ENCODE peak calls at places on chromosomes 3 and 15, in five cellular contexts. J, I, B, T and F are unnamed samples. For H3K27me3 and H3K36me3, the result is how much of the 10 kb centered on the place peaks cover.

GRCh38 chr15:70995383-70995965 is 102.8 kb downstream of the LRRC49 start:
- DNase-seq in J (no peak), I (no peak), B (no peak), T (no peak), F (no peak)

GRCh38 chr3:189316296-189317019 is 144.7 kb downstream of the TPRG1 start:
- DNase-seq in J (no peak), I (no peak), B (peak), T (peak), F (no peak)

GRCh38 chr15:101407439-101407838 is 82.1 kb downstream of the PCSK6 start:
- DNase-seq in J (no peak), I (no peak), B (no peak), T (no peak), F (no peak)

GRCh38 chr15:56286213-56286612 is 42.5 kb upstream of the RFX7 start:
- DNase-seq in J (peak), I (no peak), B (no peak), T (no peak), F (no peak)

GRCh38 chr3:10198761-10199688 is 34.3 kb downstream of the IRAK2 start:
- DNase-seq in J (peak), I (peak), B (peak), T (peak), F (peak)

GRCh38 chr3:119551525-119552063 is 7.8 kb downstream of the CD80 start:
- DNase-seq in J (no peak), I (no peak), B (no peak), T (no peak), F (no peak)

GRCh38 chr3:72820405-72820804 is 27.8 kb downstream of the SHQ1 start:
- DNase-seq in J (no peak), I (no peak), B (no peak), T (no peak), F (peak)

GRCh38 chr3:185290266-185290665 is 36.4 kb upstream of the EHHADH start:
- DNase-seq in J (no peak), I (no peak), B (no peak), T (no peak), F (no peak)

GRCh38 chr15:101438482-101439284 is 50.8 kb downstream of the PCSK6 start:
- DNase-seq in J (no peak), I (no peak), B (no peak), T (no peak), F (no peak)

GRCh38 chr15:20348900-20349773 is 192.5 kb downstream of the GOLGA6L6 start:
- DNase-seq in J (no peak), I (peak), B (peak), T (peak), F (no peak)

GRCh38 chr15:40106203-40107161 is 2.2 kb downstream of the BMF start:
- DNase-seq in J (peak), I (no peak), B (peak), T (peak), F (no peak)

GRCh38 chr3:24417730-24418129 is 76.9 kb downstream of the THRB start:
- DNase-seq in J (no peak), I (no peak), B (no peak), T (no peak), F (no peak)

GRCh38 chr15:96992817-96993216 is 662.3 kb downstream of the NR2F2 start:
- DNase-seq in J (no peak), I (no peak), B (no peak), T (no peak), F (no peak)

GRCh38 chr3:36077320-36077719 is 303.0 kb upstream of the STAC start:
- DNase-seq in J (no peak), I (no peak), B (no peak), T (no peak), F (no peak)

GRCh38 chr3:178810173-178810572 is 261.4 kb downstream of the ZMAT3 start:
- DNase-seq in J (no peak), I (no peak), B (no peak), T (no peak), F (no peak)

GRCh38 chr3:47007482-47008257 is 28.2 kb downstream of the NBEAL2 start:
- DNase-seq in J (no peak), I (no peak), B (no peak), T (peak), F (no peak)

GRCh38 chr3:57397175-57398026 is 104.9 kb upstream of the ASB14 start:
- DNase-seq in J (peak), I (peak), B (peak), T (peak), F (peak)

GRCh38 chr3:124491098-124491497 is 239.2 kb upstream of the UMPS start:
- DNase-seq in J (no peak), I (no peak), B (no peak), T (no peak), F (no peak)

GRCh38 chr3:47348411-47349154 is 32.2 kb upstream of the PTPN23 start:
- DNase-seq in J (no peak), I (no peak), B (no peak), T (no peak), F (no peak)

GRCh38 chr3:31077021-31077601 is 182.7 kb upstream of the GADL1 start:
- DNase-seq in J (no peak), I (no peak), B (no peak), T (no peak), F (peak)

GRCh38 chr3:2870714-2871353 is 239.3 kb downstream of the IL5RA start:
- DNase-seq in J (no peak), I (no peak), B (no peak), T (no peak), F (no peak)

GRCh38 chr15:77797270-77797669 is 164.6 kb upstream of the LINGO1 start:
- DNase-seq in J (no peak), I (no peak), B (no peak), T (no peak), F (no peak)

GRCh38 chr15:87527416-87527815 is 729.1 kb downstream of the NTRK3 start:
- DNase-seq in J (no peak), I (no peak), B (no peak), T (no peak), F (peak)

GRCh38 chr3:72903004-72903403 is 15.2 kb downstream of the GXYLT2 start:
- DNase-seq in J (no peak), I (no peak), B (no peak), T (no peak), F (peak)

GRCh38 chr3:186307594-186307993 is 54.4 kb downstream of the DGKG start:
- DNase-seq in J (peak), I (no peak), B (no peak), T (no peak), F (peak)

GRCh38 chr15:91281991-91282390 is 181.9 kb downstream of the SV2B start:
- DNase-seq in J (no peak), I (no peak), B (no peak), T (no peak), F (no peak)

GRCh38 chr3:57646723-57647122 is 46.2 kb downstream of the DENND6A start:
- DNase-seq in J (no peak), I (no peak), B (no peak), T (no peak), F (peak)

GRCh38 chr3:196774191-196774820 is 34.6 kb downstream of the PAK2 start:
- DNase-seq in J (no peak), I (no peak), B (no peak), T (no peak), F (peak)

GRCh38 chr15:79990997-79991334 is 20.0 kb upstream of the BCL2A1 start:
- DNase-seq in J (no peak), I (no peak), B (no peak), T (no peak), F (no peak)

GRCh38 chr3:64082917-64083587 is 59.8 kb upstream of the PSMD6 start:
- DNase-seq in J (no peak), I (no peak), B (no peak), T (no peak), F (no peak)

GRCh38 chr15:58444658-58445332 is 13.0 kb downstream of the LIPC start:
- DNase-seq in J (no peak), I (no peak), B (no peak), T (no peak), F (no peak)

GRCh38 chr3:30443756-30444673 is 162.4 kb upstream of the TGFBR2 start:
- DNase-seq in J (no peak), I (no peak), B (no peak), T (no peak), F (no peak)

GRCh38 chr15:37083610-37084009 is 16.7 kb downstream of the MEIS2 start:
- DNase-seq in J (no peak), I (no peak), B (no peak), T (no peak), F (no peak)

GRCh38 chr3:72444642-72445223 is 403.5 kb downstream of the SHQ1 start:
- DNase-seq in J (no peak), I (no peak), B (no peak), T (no peak), F (no peak)

GRCh38 chr3:33884204-33884561 is 85.8 kb downstream of the PDCD6IP start:
- DNase-seq in J (peak), I (no peak), B (no peak), T (no peak), F (peak)

GRCh38 chr3:54755746-54756145 is 172.1 kb downstream of the LRTM1 start:
- DNase-seq in J (no peak), I (no peak), B (no peak), T (no peak), F (no peak)

GRCh38 chr3:42666577-42666998 is 13.1 kb downstream of the ZBTB47 start:
- DNase-seq in J (no peak), I (no peak), B (no peak), T (no peak), F (no peak)

GRCh38 chr3:112090899-112091586 is 4.9 kb downstream of the C3orf52 start:
- DNase-seq in J (no peak), I (no peak), B (no peak), T (no peak), F (no peak)
- H3K27me3 ChIP-seq in J (under half), I (under half), B (under half), T (under half), F (under half)

DNA sequence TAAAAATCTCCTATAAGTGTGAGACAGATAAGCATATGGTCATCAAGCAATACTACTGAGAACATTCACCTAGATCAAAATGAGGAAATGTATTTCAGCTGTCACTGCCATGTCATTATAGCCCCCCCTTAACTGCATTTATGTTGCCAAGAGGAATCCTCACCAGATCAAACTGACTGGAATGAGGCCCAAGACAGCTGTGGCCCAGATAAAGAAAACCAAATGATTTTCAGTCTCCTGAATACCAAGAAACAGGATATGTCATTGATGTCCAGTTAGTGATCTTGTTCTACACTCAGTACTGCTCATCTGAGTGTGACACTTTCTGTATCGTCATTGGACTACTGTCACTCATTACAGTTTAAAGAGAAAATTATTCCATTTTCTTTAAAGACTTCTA is 35.1 kb upstream of the CPB1 start:
- DNase-seq in J (no peak), I (no peak), B (no peak), T (no peak), F (no peak)
- H3K36me3 ChIP-seq in J (under half), I (under half), B (under half), T (under half), F (under half)

DNA sequence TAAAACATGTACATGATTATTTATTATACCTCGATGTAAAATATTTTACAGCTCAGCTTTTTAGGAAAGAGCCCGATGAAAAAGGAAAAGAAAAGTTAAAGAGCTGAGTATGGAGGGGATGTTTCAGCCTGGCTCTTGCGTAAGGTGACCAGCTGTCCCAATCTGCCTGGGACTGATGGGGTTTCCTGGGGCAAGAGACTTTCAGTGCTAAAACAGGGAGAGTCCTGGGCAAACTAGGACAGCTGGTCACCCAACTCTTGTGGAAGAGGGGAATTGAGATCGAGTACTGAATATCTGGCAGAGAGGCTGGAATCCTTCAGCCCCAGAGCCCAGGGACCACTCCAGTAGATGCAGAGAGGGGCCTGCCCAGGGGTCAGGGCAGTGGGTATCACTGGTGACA is 21.0 kb downstream of the DUOX2 start:
- DNase-seq in J (no peak), I (no peak), B (no peak), T (no peak), F (no peak)
- H3K4me3 ChIP-seq in J (no peak), I (no peak), B (no peak), T (no peak), F (no peak)

GRCh38 chr3:113532698-113533533 is 561 bp downstream of the SIDT1 start:
- DNase-seq in J (no peak), I (peak), B (no peak), T (no peak), F (peak)

GRCh38 chr3:113533534-113533892 is 1.2 kb downstream of the SIDT1 start:
- DNase-seq in J (no peak), I (peak), B (no peak), T (no peak), F (no peak)

GRCh38 chr3:113534365-113534764 is 2.0 kb downstream of the SIDT1 start:
- DNase-seq in J (no peak), I (no peak), B (no peak), T (no peak), F (no peak)

GRCh38 chr3:113535898-113536297 is 3.5 kb downstream of the SIDT1 start:
- DNase-seq in J (peak), I (no peak), B (no peak), T (no peak), F (no peak)

DNA sequence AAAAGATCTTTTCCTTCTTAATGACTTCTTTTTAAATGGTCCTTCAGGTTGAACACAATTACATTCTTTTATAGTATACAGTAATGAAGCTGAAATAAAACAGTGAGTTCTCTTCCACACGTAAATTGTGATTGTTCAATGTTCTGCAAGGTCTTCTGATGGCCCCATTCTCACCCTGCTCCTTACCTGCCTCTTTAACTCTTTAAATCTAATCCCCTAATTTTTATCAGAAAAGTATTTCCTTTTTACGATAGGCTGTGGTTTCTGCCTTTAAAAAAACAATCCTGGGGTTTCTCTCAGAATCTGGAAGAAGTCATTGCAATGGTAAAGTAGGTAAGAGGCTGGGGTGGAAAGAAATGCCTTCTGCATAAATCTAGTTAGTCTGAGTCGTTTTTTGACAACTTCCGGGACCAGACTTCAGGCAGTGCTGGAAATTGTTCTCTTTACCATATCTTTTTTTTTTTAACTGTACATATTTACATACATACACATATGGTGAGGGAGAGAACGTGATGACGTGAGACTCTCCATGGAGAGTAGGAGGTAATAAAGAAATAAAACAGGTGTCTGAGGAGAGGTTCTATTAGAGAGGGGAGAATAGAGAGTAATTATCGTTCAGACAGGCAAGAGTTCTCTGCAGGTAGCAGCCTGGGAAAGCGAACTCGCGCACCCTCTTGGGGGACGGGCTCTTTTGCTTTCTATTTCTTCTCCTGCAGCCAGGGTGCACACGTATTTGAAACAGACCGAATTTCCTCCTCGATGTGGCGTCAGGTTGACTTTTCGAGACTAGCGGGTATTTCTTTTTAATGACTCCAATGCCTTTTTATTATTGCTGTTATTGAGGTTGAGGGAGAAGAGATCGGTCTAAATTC is at the start of gene SIDT1:
- DNase-seq in J (no peak), I (peak), B (peak), T (no peak), F (peak)
- H3K27me3 ChIP-seq in J (under half), I (under half), B (under half), T (under half), F (half or more)

GRCh38 chr15:50959717-50960116 is 51.2 kb downstream of the AP4E1 start:
- DNase-seq in J (no peak), I (no peak), B (no peak), T (no peak), F (no peak)
- H3K36me3 ChIP-seq in J (under half), I (under half), B (under half), T (under half), F (half or more)

GRCh38 chr3:27532931-27533607 is 48.9 kb upstream of the SLC4A7 start:
- DNase-seq in J (no peak), I (no peak), B (no peak), T (no peak), F (no peak)
- H3K4me3 ChIP-seq in J (no peak), I (no peak), B (no peak), T (no peak), F (no peak)

DNA sequence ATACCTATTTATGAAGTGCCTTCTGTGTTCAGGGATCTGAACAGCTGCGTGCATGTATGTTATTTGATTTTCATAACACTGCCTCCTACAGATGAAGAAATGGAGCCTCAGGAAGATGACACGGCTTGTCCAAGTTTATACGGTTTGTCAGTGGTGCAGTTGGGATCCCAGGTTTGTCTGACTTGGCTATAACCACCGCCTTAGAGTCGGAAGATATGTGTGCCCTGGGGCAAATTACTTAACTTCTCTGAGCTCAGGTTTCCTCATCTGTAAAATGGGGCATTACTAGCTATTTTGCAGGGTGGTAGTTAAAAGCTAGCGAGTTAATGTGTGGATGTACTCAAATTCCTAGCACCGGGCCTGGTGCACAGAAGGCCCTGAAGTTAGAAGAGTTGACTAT is 54.1 kb upstream of the ANP32A start:
- DNase-seq in J (no peak), I (no peak), B (no peak), T (no peak), F (no peak)
- H3K27me3 ChIP-seq in J (under half), I (under half), B (under half), T (under half), F (under half)

DNA sequence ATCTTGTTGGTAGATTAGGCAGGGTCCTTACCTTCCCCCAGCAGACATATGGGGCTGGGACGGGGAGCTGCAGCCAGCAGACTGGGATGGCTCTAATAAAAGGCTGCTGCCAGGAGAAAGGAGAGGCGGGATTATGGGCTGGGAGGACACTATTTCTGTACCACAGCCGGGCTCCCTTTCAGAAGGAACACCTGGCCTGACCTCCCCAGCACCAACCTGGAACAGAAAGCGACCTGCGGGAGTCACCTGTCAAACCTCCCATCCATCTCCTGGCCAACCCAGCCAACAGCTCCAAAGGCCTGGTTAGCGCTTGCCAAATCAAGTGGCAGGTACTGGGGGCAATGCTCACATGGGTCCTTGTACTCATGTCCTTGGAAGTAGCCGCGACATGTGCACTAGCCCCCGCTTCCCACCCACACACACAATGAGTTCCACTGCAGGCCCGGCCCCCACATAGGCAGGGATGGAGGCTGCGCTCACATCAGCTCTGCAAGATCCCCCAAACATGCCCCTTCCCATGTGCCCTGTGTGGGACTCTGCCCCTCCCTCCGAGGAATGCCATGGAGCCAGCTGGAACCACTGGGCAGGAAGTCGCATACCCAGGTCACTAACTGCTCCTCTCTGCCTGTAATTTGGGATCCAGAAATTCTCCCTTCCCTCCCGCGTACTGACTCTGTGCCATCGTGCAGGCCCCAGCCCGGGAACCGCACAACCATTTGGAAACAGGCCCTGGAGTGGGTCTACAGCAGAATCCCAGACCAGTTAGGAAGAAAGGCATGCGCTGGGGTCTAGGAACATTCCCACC is 99.0 kb downstream of the LRIG1 start:
- DNase-seq in J (no peak), I (no peak), B (no peak), T (no peak), F (no peak)
- H3K36me3 ChIP-seq in J (under half), I (under half), B (under half), T (under half), F (under half)

GRCh38 chr15:78811124-78811824 is at the start of gene ADAMTS7:
- DNase-seq in J (peak), I (peak), B (peak), T (no peak), F (peak)

GRCh38 chr15:78810377-78811123 is 714 bp downstream of the ADAMTS7 start:
- DNase-seq in J (peak), I (no peak), B (peak), T (no peak), F (no peak)

GRCh38 chr15:78811825-78812183 is 540 bp upstream of the ADAMTS7 start:
- DNase-seq in J (no peak), I (no peak), B (no peak), T (no peak), F (no peak)

GRCh38 chr15:78808550-78808949 is 2.7 kb downstream of the ADAMTS7 start:
- DNase-seq in J (peak), I (no peak), B (no peak), T (no peak), F (no peak)

GRCh38 chr15:78810003-78810376 is 1.3 kb downstream of the ADAMTS7 start:
- DNase-seq in J (no peak), I (no peak), B (no peak), T (no peak), F (no peak)
- H3K4me3 ChIP-seq in J (no peak), I (no peak), B (no peak), T (peak), F (no peak)